ENCODE peak calls at places on chromosomes 13 and 19, in four cellular contexts. N is neural progenitor cell, F is kidney, K is transverse colon. D is an unnamed sample. For H3K4me1, the result is how much of the 10 kb centered on the place peaks cover.

GRCh38 chr13:98223741-98224140 is 46.7 kb upstream of the RNF113B start:
- DNase-seq in N (no peak), F (no peak), K (no peak), D (no peak)

GRCh38 chr13:94701313-94702180 is 10.8 kb downstream of the SOX21 start:
- DNase-seq in N (no peak), F (no peak), K (no peak), D (no peak)

GRCh38 chr19:48239582-48240141 is 16.1 kb downstream of the CARD8 start:
- DNase-seq in N (no peak), F (no peak), K (no peak), D (peak)

GRCh38 chr19:46546194-46546896 is 50.7 kb upstream of the PNMA8B start:
- DNase-seq in N (peak), F (peak), K (peak), D (peak)

GRCh38 chr19:941292-942132 is 15.7 kb downstream of the ARID3A start:
- DNase-seq in N (no peak), F (peak), K (no peak), D (no peak)

GRCh38 chr19:35549174-35549788 is 3.9 kb downstream of the TMEM147 start:
- DNase-seq in N (peak), F (no peak), K (peak), D (no peak)

GRCh38 chr13:96946709-96947311 is 47.5 kb downstream of the OXGR1 start:
- DNase-seq in N (no peak), F (no peak), K (peak), D (no peak)

GRCh38 chr13:91100944-91101343 is 246.5 kb upstream of the MIR17HG start:
- DNase-seq in N (no peak), F (no peak), K (no peak), D (no peak)

GRCh38 chr19:51327066-51327985 is 14.6 kb downstream of the VSIG10L start:
- DNase-seq in N (peak), F (no peak), K (peak), D (no peak)

GRCh38 chr13:99606322-99607089 is 105.2 kb downstream of the TM9SF2 start:
- DNase-seq in N (peak), F (peak), K (peak), D (peak)

GRCh38 chr19:5133986-5134595 is 165.2 kb downstream of the KDM4B start:
- DNase-seq in N (no peak), F (no peak), K (no peak), D (no peak)

GRCh38 chr13:34391071-34391470 is 551.0 kb upstream of the NBEA start:
- DNase-seq in N (no peak), F (no peak), K (no peak), D (no peak)

GRCh38 chr13:48783181-48783630 is 129.5 kb downstream of the CYSLTR2 start:
- DNase-seq in N (no peak), F (peak), K (peak), D (peak)

GRCh38 chr13:95535243-95535642 is 17.3 kb upstream of the CLDN10 start:
- DNase-seq in N (no peak), F (no peak), K (no peak), D (no peak)

GRCh38 chr13:112931028-112931934 is 37.7 kb upstream of the MCF2L start:
- DNase-seq in N (peak), F (no peak), K (peak), D (no peak)

GRCh38 chr13:41577437-41577836 is 120.1 kb downstream of the RGCC start:
- DNase-seq in N (no peak), F (no peak), K (no peak), D (peak)

GRCh38 chr13:22665531-22665930 is 515.2 kb upstream of the SGCG start:
- DNase-seq in N (no peak), F (no peak), K (no peak), D (no peak)

GRCh38 chr13:45068036-45069001 is 52.0 kb upstream of the GTF2F2 start:
- DNase-seq in N (no peak), F (no peak), K (peak), D (no peak)

GRCh38 chr19:2391118-2391725 is 31.2 kb downstream of the TMPRSS9 start:
- DNase-seq in N (peak), F (no peak), K (no peak), D (no peak)

GRCh38 chr13:39892731-39893293 is 237.3 kb downstream of the COG6 start:
- DNase-seq in N (no peak), F (no peak), K (no peak), D (no peak)

GRCh38 chr19:54158812-54159351 is 639 bp downstream of the LENG1 start:
- DNase-seq in N (peak), F (no peak), K (no peak), D (no peak)

GRCh38 chr13:22592515-22592914 is 588.3 kb upstream of the SGCG start:
- DNase-seq in N (no peak), F (no peak), K (no peak), D (no peak)

GRCh38 chr13:43058318-43058674 is 34.9 kb downstream of the DNAJC15 start:
- DNase-seq in N (no peak), F (peak), K (peak), D (no peak)

GRCh38 chr13:78881054-78881453 is 222.1 kb upstream of the OBI1 start:
- DNase-seq in N (no peak), F (no peak), K (no peak), D (no peak)

GRCh38 chr13:74061939-74062595 is 72.1 kb downstream of the KLF12 start:
- DNase-seq in N (no peak), F (no peak), K (no peak), D (no peak)

GRCh38 chr19:55640043-55640576 is 692 bp upstream of the ZNF580 start:
- DNase-seq in N (peak), F (peak), K (peak), D (peak)

GRCh38 chr19:33883869-33884519 is 87.3 kb downstream of the KCTD15 start:
- DNase-seq in N (peak), F (peak), K (no peak), D (no peak)

GRCh38 chr13:112838038-112838965 is 130.7 kb upstream of the MCF2L start:
- DNase-seq in N (no peak), F (no peak), K (no peak), D (no peak)

GRCh38 chr19:46670874-46671273 is 9.9 kb upstream of the DACT3 start:
- DNase-seq in N (no peak), F (no peak), K (no peak), D (no peak)

GRCh38 chr19:58380037-58380735 is 644 bp downstream of the ZNF837 start:
- DNase-seq in N (no peak), F (no peak), K (no peak), D (no peak)

GRCh38 chr19:53088091-53088490 is 15.1 kb downstream of the ZNF160 start:
- DNase-seq in N (no peak), F (no peak), K (no peak), D (no peak)

GRCh38 chr19:38173324-38174041 is 50.5 kb downstream of the DPF1 start:
- DNase-seq in N (no peak), F (no peak), K (no peak), D (peak)

GRCh38 chr13:76016799-76017198 is 380.7 kb downstream of the LMO7 start:
- DNase-seq in N (peak), F (no peak), K (peak), D (no peak)

GRCh38 chr13:98514268-98514667 is 62.6 kb downstream of the STK24 start:
- DNase-seq in N (no peak), F (no peak), K (no peak), D (no peak)

GRCh38 chr13:98013241-98013640 is 59.8 kb downstream of the IPO5 start:
- DNase-seq in N (no peak), F (no peak), K (no peak), D (no peak)

GRCh38 chr13:41991936-41992335 is 31.0 kb upstream of the VWA8 start:
- DNase-seq in N (no peak), F (no peak), K (no peak), D (no peak)

GRCh38 chr19:51948979-51949378 is 21.7 kb downstream of the ZNF613 start:
- DNase-seq in N (no peak), F (peak), K (no peak), D (no peak)

GRCh38 chr19:35351441-35352176 is 3.9 kb downstream of the FFAR1 start:
- DNase-seq in N (no peak), F (peak), K (no peak), D (no peak)

GRCh38 chr13:20099319-20099718 is 61.5 kb downstream of the GJA3 start:
- DNase-seq in N (no peak), F (no peak), K (no peak), D (no peak)

GRCh38 chr19:39797083-39797482 is 18.4 kb downstream of the LEUTX start:
- DNase-seq in N (no peak), F (no peak), K (no peak), D (no peak)

GRCh38 chr19:39795001-39795400 is 16.3 kb downstream of the LEUTX start:
- DNase-seq in N (no peak), F (no peak), K (no peak), D (no peak)

GRCh38 chr19:39788244-39788643 is 9.6 kb downstream of the LEUTX start:
- DNase-seq in N (no peak), F (no peak), K (no peak), D (no peak)

GRCh38 chr19:39796000-39796498 is 17.4 kb downstream of the LEUTX start:
- DNase-seq in N (no peak), F (no peak), K (no peak), D (no peak)

GRCh38 chr19:39792999-39793546 is 14.4 kb downstream of the LEUTX start:
- DNase-seq in N (peak), F (peak), K (peak), D (peak)
- H3K4me3 ChIP-seq in N (peak), F (peak), K (peak), D (peak)

DNA sequence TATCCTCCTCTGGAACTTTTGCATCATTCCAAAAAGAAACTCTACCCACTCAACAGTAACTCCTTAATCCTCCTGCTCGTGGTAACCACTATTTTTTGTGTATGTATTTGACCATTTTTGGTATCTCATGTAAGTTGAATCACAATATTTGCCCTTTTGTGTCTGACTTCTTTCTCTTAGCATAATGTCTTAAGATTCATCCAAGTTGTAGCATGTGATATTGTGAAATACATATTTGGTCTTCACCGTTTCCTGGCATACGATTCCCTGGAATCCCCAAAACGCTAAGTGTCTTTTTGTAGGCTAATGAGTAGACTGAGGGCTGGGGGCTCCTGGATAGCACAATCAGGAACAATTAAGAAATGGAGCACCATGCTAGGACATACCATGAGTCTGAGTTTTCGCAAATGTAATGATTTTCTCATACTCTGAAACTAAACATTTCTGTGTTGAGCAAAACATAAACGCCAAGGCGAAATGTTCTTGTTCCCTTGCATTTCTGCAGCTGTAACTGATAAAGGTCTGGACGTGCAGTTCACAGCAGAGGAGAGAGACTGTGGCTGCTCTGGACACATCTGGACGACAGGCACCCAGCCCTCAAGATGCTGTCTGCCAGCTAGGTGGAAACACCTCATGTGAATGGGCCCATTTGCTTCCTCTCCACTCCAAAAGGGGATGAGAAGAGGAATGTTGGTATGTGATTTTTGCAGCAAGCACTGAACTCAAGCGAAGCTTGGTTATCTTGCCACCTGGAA is 38.4 kb downstream of the BRD4 start:
- DNase-seq in N (no peak), F (no peak), K (no peak), D (no peak)
- H3K4me1 ChIP-seq in N (under half), F (under half), K (half or more), D (half or more)

GRCh38 chr19:7622933-7623685 is 6.2 kb downstream of the XAB2 start:
- DNase-seq in N (no peak), F (no peak), K (no peak), D (peak)
- H3K27ac ChIP-seq in N (no peak), F (no peak), K (no peak), D (no peak)

DNA sequence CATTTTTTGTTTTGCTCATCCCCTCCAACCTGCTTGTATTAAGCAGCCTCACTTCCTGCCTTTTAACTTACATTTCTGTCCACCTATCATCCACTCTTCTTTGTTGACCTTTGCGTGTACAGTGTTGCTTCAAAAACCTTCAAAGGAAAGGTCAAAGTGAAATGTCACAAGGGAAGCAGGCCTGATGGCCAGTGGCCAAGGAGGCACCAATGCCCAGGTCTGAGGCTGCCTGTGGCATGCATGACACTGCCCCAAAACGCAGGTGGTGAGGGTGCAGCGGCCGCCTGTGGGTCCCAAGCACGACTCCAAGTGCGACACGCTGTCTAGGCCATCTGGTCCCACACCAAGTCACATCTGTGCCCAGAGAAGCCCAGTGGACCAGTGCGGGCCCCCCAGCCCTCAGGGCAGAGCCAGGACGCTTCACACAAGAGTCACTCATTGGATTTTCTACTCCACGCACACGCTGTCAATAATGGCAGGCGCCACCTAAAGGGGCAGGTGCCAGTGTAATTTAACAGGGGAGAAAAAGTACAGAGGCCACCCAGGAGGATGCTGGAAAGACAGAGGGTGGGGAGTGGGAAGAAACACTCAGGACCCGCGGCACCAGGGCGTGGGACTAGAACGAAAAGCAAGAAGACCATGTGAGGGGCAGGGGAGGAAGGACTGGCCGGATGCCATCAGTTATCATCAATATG is 23.5 kb downstream of the SLC7A1 start:
- DNase-seq in N (no peak), F (no peak), K (no peak), D (no peak)
- H3K4me3 ChIP-seq in N (no peak), F (no peak), K (no peak), D (no peak)

DNA sequence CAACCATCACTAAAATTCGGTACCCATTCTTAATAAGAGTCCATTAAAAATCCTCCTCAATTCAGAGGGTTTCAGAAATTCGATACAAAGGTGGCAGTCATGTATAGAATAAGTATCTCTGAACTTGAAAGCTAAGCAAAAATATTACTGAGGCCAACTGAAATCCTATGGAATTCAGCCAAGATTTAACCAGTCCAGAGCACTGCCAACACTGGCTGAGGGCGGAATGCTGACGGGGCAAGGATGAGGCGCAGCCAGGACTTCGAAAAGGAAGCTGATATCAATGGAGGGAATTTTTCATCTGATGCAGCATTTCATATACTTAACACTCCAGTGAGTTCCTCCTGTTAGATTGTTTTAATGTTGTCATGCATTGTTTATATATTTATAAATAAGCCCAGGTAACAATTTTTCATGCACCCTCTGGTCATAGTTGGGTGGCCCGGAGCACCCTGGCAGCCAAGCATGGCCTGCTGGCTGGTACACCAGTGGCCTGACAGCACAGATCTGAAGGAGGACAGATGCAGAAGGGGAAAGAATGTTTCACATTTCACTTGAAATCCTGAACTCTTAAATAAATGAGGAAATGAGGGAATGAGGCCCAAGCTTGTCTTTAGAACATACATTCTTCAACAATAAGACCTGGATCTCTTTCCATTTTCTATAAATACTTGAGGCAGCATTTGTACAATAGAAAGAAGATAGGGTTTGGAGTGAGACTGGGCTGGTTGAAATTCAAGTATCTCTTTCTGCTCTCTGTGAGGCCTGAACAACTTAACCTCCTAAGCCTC is 41.5 kb downstream of the WDFY2 start:
- DNase-seq in N (no peak), F (no peak), K (no peak), D (no peak)
- H3K4me1 ChIP-seq in N (under half), F (under half), K (under half), D (under half)

GRCh38 chr13:38819053-38819452 is 132.2 kb downstream of the FREM2 start:
- DNase-seq in N (peak), F (no peak), K (no peak), D (no peak)
- H3K27ac ChIP-seq in N (no peak), F (no peak), K (no peak), D (no peak)

GRCh38 chr19:13097331-13098258 is 5.1 kb downstream of the LYL1 start:
- DNase-seq in N (peak), F (peak), K (no peak), D (peak)
- H3K4me3 ChIP-seq in N (no peak), F (no peak), K (peak), D (peak)

GRCh38 chr19:11278670-11279069 is 16.3 kb upstream of the DOCK6 start:
- DNase-seq in N (no peak), F (no peak), K (no peak), D (no peak)

GRCh38 chr19:11284535-11284934 is 11.4 kb upstream of the TSPAN16 start:
- DNase-seq in N (peak), F (no peak), K (no peak), D (no peak)

GRCh38 chr19:11274533-11275086 is 12.3 kb upstream of the DOCK6 start:
- DNase-seq in N (no peak), F (no peak), K (no peak), D (no peak)

GRCh38 chr19:11281336-11282049 is 14.5 kb upstream of the TSPAN16 start:
- DNase-seq in N (no peak), F (no peak), K (no peak), D (no peak)

DNA sequence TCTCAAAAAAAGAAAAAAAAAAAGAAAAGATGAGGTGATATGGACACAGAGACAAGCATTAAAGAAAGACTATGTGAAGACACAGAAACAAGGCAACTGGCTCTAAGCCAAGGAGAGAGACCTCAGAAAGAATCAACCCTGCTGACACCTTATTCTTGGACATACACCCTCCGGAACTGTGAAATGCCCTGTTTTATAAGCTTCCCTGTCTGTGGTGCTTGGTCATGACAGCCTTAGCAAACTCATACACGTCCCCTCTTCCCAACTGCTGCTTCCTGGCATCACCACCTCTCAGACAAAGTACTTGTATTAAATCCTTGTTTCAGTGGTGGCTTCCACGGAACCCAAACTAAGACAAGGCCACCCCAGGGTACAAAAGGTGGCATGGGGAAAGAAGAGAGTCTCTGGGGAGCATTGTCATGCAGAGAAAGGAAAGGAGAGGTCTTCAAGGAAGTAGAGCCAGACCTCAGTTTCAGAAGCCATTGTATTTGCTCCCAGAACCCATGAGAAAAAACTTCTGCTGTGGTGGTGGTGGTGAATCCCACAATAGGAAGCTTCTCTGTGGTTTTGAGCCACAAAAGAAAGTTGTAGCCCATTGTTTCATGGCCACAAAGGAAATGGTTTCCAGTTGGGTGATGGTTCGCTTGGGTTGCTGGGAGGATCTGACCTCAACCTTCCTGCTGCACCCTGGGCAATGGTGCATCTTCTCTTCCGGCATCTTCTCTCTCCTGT is 16.3 kb upstream of the TSPAN16 start:
- DNase-seq in N (no peak), F (no peak), K (no peak), D (no peak)
- H3K4me1 ChIP-seq in N (under half), F (under half), K (under half), D (under half)